ENCODE peak calls at places on chromosomes 2 and 18, in five cellular contexts. S, L, T, Z and P are unnamed samples.

GRCh38 chr2:67456441-67456840 is 59.3 kb downstream of the ETAA1 start:
- DNase-seq in S (no peak), L (no peak), T (no peak), Z (no peak), P (no peak)

GRCh38 chr2:76997296-76997695 is 524.9 kb downstream of the LRRTM4 start:
- DNase-seq in S (no peak), L (no peak), T (no peak), Z (no peak), P (no peak)

GRCh38 chr18:66211693-66212195 is 392.1 kb downstream of the CDH19 start:
- DNase-seq in S (no peak), L (no peak), T (no peak), Z (no peak), P (no peak)

GRCh38 chr2:160214461-160215055 is 14.5 kb upstream of the ITGB6 start:
- DNase-seq in S (no peak), L (no peak), T (no peak), Z (peak; percentile 81), P (no peak)

GRCh38 chr2:161321944-161322343 is 13.7 kb downstream of the PSMD14 start:
- DNase-seq in S (no peak), L (no peak), T (no peak), Z (no peak), P (no peak)

GRCh38 chr2:72144412-72144745 is 3.3 kb downstream of the CYP26B1 start:
- DNase-seq in S (no peak), L (no peak), T (no peak), Z (no peak), P (no peak)

GRCh38 chr2:195837987-195838386 is 181.0 kb downstream of the SLC39A10 start:
- DNase-seq in S (no peak), L (no peak), T (no peak), Z (no peak), P (no peak)

GRCh38 chr2:54161660-54162059 is 46.2 kb downstream of the ACYP2 start:
- DNase-seq in S (no peak), L (no peak), T (no peak), Z (no peak), P (no peak)

GRCh38 chr18:49250819-49251388 is 209.5 kb downstream of the DYM start:
- DNase-seq in S (no peak), L (peak; percentile 17), T (no peak), Z (no peak), P (no peak)

GRCh38 chr2:30847329-30847728 is 40.1 kb upstream of the CAPN13 start:
- DNase-seq in S (no peak), L (no peak), T (no peak), Z (peak; percentile 99), P (no peak)

GRCh38 chr2:76867854-76868253 is 654.3 kb downstream of the LRRTM4 start:
- DNase-seq in S (no peak), L (no peak), T (no peak), Z (no peak), P (no peak)

GRCh38 chr2:45275235-45275805 is 266.1 kb upstream of the SIX2 start:
- DNase-seq in S (no peak), L (no peak), T (no peak), Z (peak; percentile 94), P (no peak)

GRCh38 chr2:118246726-118247125 is 158.5 kb downstream of the INSIG2 start:
- DNase-seq in S (no peak), L (no peak), T (no peak), Z (no peak), P (no peak)

GRCh38 chr2:237968048-237968862 is 1.4 kb downstream of the UBE2F start:
- DNase-seq in S (peak; percentile 40), L (peak; percentile 51), T (no peak), Z (peak; percentile 61), P (peak; percentile 60)

GRCh38 chr2:113370478-113371091 is 66.9 kb upstream of the ZNG1B start:
- DNase-seq in S (peak; percentile 75), L (no peak), T (peak; percentile 18), Z (peak; percentile 73), P (peak; percentile 48)

GRCh38 chr2:10971855-10972348 is 60.2 kb downstream of the KCNF1 start:
- DNase-seq in S (no peak), L (no peak), T (no peak), Z (no peak), P (no peak)

GRCh38 chr18:33677891-33678290 is 99.9 kb downstream of the ASXL3 start:
- DNase-seq in S (no peak), L (no peak), T (no peak), Z (no peak), P (no peak)

GRCh38 chr18:70453058-70453775 is 164.4 kb downstream of the SOCS6 start:
- DNase-seq in S (no peak), L (no peak), T (no peak), Z (no peak), P (no peak)

GRCh38 chr18:67766930-67767329 is 250.4 kb upstream of the DSEL start:
- DNase-seq in S (no peak), L (no peak), T (no peak), Z (peak; percentile 56), P (no peak)

GRCh38 chr2:210818473-210818872 is 262.1 kb downstream of the CPS1 start:
- DNase-seq in S (no peak), L (no peak), T (no peak), Z (no peak), P (no peak)

GRCh38 chr2:191325651-191326365 is 80.6 kb downstream of the MYO1B start:
- DNase-seq in S (no peak), L (no peak), T (no peak), Z (no peak), P (no peak)

GRCh38 chr2:171365232-171365631 is 68.6 kb downstream of the METTL8 start:
- DNase-seq in S (peak; percentile 34), L (no peak), T (no peak), Z (no peak), P (no peak)

GRCh38 chr2:138428710-138429440 is 72.7 kb upstream of the SPOPL start:
- DNase-seq in S (no peak), L (no peak), T (no peak), Z (no peak), P (no peak)

GRCh38 chr18:11868230-11868629 is 17.0 kb downstream of the CHMP1B start:
- DNase-seq in S (no peak), L (no peak), T (no peak), Z (no peak), P (no peak)

GRCh38 chr2:223841436-223842180 is 4.2 kb upstream of the AP1S3 start:
- DNase-seq in S (no peak), L (no peak), T (no peak), Z (no peak), P (no peak)

GRCh38 chr18:25834061-25834460 is 256.4 kb downstream of the SS18 start:
- DNase-seq in S (no peak), L (no peak), T (no peak), Z (no peak), P (no peak)

GRCh38 chr2:11397046-11397445 is 52.6 kb upstream of the ROCK2 start:
- DNase-seq in S (no peak), L (no peak), T (no peak), Z (no peak), P (no peak)

GRCh38 chr2:196750291-196750923 is 49.1 kb downstream of the GTF3C3 start:
- DNase-seq in S (no peak), L (no peak), T (no peak), Z (no peak), P (no peak)

GRCh38 chr2:109722026-109722425 is 72.1 kb upstream of the RGPD5 start:
- DNase-seq in S (no peak), L (no peak), T (no peak), Z (no peak), P (no peak)

GRCh38 chr2:164538250-164538866 is 82.9 kb downstream of the GRB14 start:
- DNase-seq in S (no peak), L (no peak), T (no peak), Z (peak; percentile 41), P (no peak)

GRCh38 chr2:201984800-201985525 is 48.7 kb upstream of the FZD7 start:
- DNase-seq in S (peak; percentile 19), L (peak; percentile 76), T (no peak), Z (no peak), P (no peak)